ENCODE peak calls at places on chromosomes 12 and 14, in four cellular contexts. C is K562, R is A549, V is HepG2. M is an unnamed sample.

GRCh38 chr12:124893792-124894516 is 20.5 kb downstream of the UBC start:
- DNase-seq in C (no peak), R (no peak), V (no peak), M (no peak)

GRCh38 chr12:22765731-22766130 is 140.8 kb downstream of the ETNK1 start:
- DNase-seq in C (no peak), R (no peak), V (no peak), M (no peak)

GRCh38 chr14:36657409-36658090 is 4.1 kb upstream of the PAX9 start:
- DNase-seq in C (no peak), R (no peak), V (no peak), M (peak)

GRCh38 chr12:452667-453210 is 7.0 kb upstream of the B4GALNT3 start:
- DNase-seq in C (peak), R (no peak), V (no peak), M (peak)

GRCh38 chr14:28807518-28807917 is 40.9 kb downstream of the FOXG1 start:
- DNase-seq in C (no peak), R (no peak), V (no peak), M (no peak)

GRCh38 chr14:94158239-94158888 is 15.8 kb upstream of the PPP4R4 start:
- DNase-seq in C (no peak), R (no peak), V (no peak), M (no peak)

GRCh38 chr12:29073631-29074239 is 75.3 kb upstream of the FAR2 start:
- DNase-seq in C (peak), R (no peak), V (peak), M (no peak)

GRCh38 chr14:64682173-64682710 is 22.0 kb upstream of the PLEKHG3 start:
- DNase-seq in C (no peak), R (no peak), V (no peak), M (peak)

GRCh38 chr14:103879570-103880333 is 32.4 kb upstream of the PPP1R13B start:
- DNase-seq in C (peak), R (peak), V (peak), M (peak)

DNA sequence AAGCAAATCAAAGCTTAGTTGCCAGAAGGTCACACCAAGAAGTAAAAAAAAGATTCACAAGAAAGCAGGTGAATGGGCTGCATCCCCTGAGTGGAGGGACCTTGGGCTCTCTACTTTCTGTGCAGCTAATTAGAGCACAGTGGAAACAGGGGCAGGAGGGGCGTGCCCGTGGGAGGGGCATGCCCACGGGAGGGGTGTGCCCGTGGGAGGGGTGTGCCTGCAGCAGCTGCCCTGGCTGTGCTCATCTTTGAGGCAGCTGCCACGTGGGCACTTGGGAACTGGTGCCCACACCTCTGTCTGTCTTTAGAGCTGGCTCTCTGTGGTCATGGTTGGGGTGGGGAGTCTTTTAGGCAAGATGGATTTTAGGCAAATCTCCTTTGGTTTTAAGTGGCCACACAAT is 60.0 kb downstream of the EML1 start:
- DNase-seq in C (no peak), R (no peak), V (no peak), M (no peak)
- TF ChIP-seq HMGXB4 in C (no peak), R (no peak), V (no peak), M (no peak)

GRCh38 chr12:90129369-90130030 is 420.9 kb upstream of the ATP2B1 start:
- DNase-seq in C (no peak), R (no peak), V (no peak), M (no peak)

GRCh38 chr12:90124914-90125313 is 416.3 kb upstream of the ATP2B1 start:
- DNase-seq in C (no peak), R (no peak), V (no peak), M (no peak)

GRCh38 chr12:90124289-90124688 is 415.7 kb upstream of the ATP2B1 start:
- DNase-seq in C (no peak), R (no peak), V (no peak), M (no peak)

GRCh38 chr12:90128526-90128925 is 419.9 kb upstream of the ATP2B1 start:
- DNase-seq in C (no peak), R (no peak), V (no peak), M (no peak)

GRCh38 chr12:90126125-90126524 is 417.5 kb upstream of the ATP2B1 start:
- DNase-seq in C (no peak), R (no peak), V (no peak), M (no peak)
- TF ChIP-seq HMGXB4 in C (no peak), R (no peak), V (no peak), M (no peak)

DNA sequence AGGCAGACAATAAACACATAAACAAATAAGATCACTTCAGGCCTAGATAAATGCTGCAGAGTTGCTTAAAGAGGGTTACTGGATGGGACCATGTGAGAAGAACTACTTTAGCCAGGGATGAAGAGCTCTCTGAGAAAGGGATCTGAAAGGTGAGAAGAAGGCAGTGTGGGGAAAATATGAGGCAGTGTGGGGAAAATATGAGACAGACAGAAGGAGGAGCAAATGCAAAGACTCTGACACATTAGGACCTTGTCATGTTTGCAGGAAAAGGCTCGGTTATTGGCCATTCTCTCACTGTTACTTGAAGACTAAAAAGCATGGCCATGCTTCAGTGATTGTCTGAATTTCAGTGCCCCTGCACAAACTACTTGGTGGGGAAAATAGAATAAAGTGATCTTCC is 22.7 kb upstream of the TRIM9 start:
- DNase-seq in C (no peak), R (no peak), V (no peak), M (no peak)
- TF ChIP-seq HMGXB4 in C (no peak), R (no peak), V (no peak), M (no peak)

GRCh38 chr12:1517007-1517406 is 77.4 kb downstream of the FBXL14 start:
- DNase-seq in C (no peak), R (no peak), V (peak), M (peak)
- TF ChIP-seq HMGXB4 in C (no peak), R (no peak), V (no peak), M (no peak)

GRCh38 chr14:82341386-82341785 is 807.7 kb upstream of the SEL1L start:
- DNase-seq in C (no peak), R (no peak), V (no peak), M (no peak)
- TF ChIP-seq HMGXB4 in C (no peak), R (no peak), V (no peak), M (no peak)

GRCh38 chr12:71161575-71161974 is 3.8 kb upstream of the TSPAN8 start:
- DNase-seq in C (no peak), R (no peak), V (no peak), M (no peak)

GRCh38 chr12:71160585-71160984 is 2.8 kb upstream of the TSPAN8 start:
- DNase-seq in C (no peak), R (no peak), V (no peak), M (no peak)

GRCh38 chr12:71164877-71165197 is 7.0 kb upstream of the TSPAN8 start:
- DNase-seq in C (no peak), R (no peak), V (peak), M (no peak)

GRCh38 chr12:71164166-71164876 is 6.5 kb upstream of the TSPAN8 start:
- DNase-seq in C (no peak), R (no peak), V (no peak), M (no peak)

GRCh38 chr12:71162832-71163711 is 5.3 kb upstream of the TSPAN8 start:
- DNase-seq in C (no peak), R (no peak), V (peak), M (no peak)
- TF ChIP-seq HMGXB4 in C (no peak), R (no peak), V (peak), M (no peak)

GRCh38 chr14:50542941-50543418 is 10.6 kb upstream of the MAP4K5 start:
- DNase-seq in C (peak), R (peak), V (peak), M (no peak)
- TF ChIP-seq HMGXB4 in C (no peak), R (no peak), V (no peak), M (no peak)

DNA sequence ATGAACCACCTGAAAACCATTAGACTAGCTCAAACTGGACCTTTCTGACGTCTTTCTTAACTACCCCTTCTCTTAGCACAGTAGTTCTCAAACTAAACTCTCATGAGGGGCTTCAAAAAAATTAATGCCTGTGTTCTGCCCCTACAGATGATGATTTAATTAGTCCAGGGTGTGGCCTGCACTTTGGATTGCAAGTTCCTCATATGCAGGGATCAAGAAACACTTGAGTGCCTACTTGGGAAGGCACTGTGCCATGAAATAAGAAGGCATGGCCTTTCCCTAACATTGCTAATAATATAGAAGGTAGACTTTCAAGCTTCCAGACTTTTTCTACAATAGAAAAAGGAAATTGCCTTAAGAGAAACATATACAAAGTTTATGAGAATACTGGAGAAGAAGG is 22.8 kb upstream of the KLHDC2 start:
- DNase-seq in C (no peak), R (no peak), V (no peak), M (no peak)
- TF ChIP-seq HMGXB4 in C (no peak), R (no peak), V (no peak), M (no peak)